ENCODE peak calls at places on chromosome X, in seven cellular contexts. One of them, this sample, is unnamed.
A peak's percentile ranks its signal among the peaks of the same experiment; 100 is the strongest.

GRCh38 chrX:17024896-17025295 is 78.4 kb downstream of the REPS2 start:
- DNase-seq in effector memory CD4-positive, alpha-beta T cell: no peak
- DNase-seq in epithelial cell of esophagus: no peak
- DNase-seq in astrocyte: no peak
- DNase-seq in brain microvascular endothelial cell: no peak
- DNase-seq in fibroblast of pulmonary artery: no peak
- DNase-seq in MM.1S: no peak
- DNase-seq in this sample: peak; percentile 25

GRCh38 chrX:38379088-38379487 is 26.7 kb downstream of the OTC start:
- DNase-seq in effector memory CD4-positive, alpha-beta T cell: no peak
- DNase-seq in epithelial cell of esophagus: peak; percentile 0
- DNase-seq in astrocyte: no peak
- DNase-seq in brain microvascular endothelial cell: no peak
- DNase-seq in fibroblast of pulmonary artery: peak; percentile 3
- DNase-seq in MM.1S: no peak
- DNase-seq in this sample: no peak

GRCh38 chrX:69524765-69525164 is 20.6 kb downstream of the NALF2 start:
- DNase-seq in effector memory CD4-positive, alpha-beta T cell: no peak
- DNase-seq in epithelial cell of esophagus: no peak
- DNase-seq in astrocyte: no peak
- DNase-seq in brain microvascular endothelial cell: no peak
- DNase-seq in fibroblast of pulmonary artery: no peak
- DNase-seq in MM.1S: no peak
- DNase-seq in this sample: no peak

GRCh38 chrX:149491812-149492211 is 13.3 kb downstream of the IDS start:
- DNase-seq in effector memory CD4-positive, alpha-beta T cell: no peak
- DNase-seq in epithelial cell of esophagus: no peak
- DNase-seq in astrocyte: no peak
- DNase-seq in brain microvascular endothelial cell: no peak
- DNase-seq in fibroblast of pulmonary artery: no peak
- DNase-seq in MM.1S: no peak
- DNase-seq in this sample: no peak

GRCh38 chrX:20519077-20519617 is 252.4 kb upstream of the RPS6KA3 start:
- DNase-seq in effector memory CD4-positive, alpha-beta T cell: no peak
- DNase-seq in epithelial cell of esophagus: peak; percentile 39
- DNase-seq in astrocyte: no peak
- DNase-seq in brain microvascular endothelial cell: no peak
- DNase-seq in fibroblast of pulmonary artery: no peak
- DNase-seq in MM.1S: no peak
- DNase-seq in this sample: no peak

GRCh38 chrX:37320541-37321203 is 28.5 kb upstream of the PRRG1 start:
- DNase-seq in effector memory CD4-positive, alpha-beta T cell: no peak
- DNase-seq in epithelial cell of esophagus: no peak
- DNase-seq in astrocyte: no peak
- DNase-seq in brain microvascular endothelial cell: no peak
- DNase-seq in fibroblast of pulmonary artery: no peak
- DNase-seq in MM.1S: no peak
- DNase-seq in this sample: no peak

GRCh38 chrX:40694833-40695232 is 40.5 kb downstream of the MED14 start:
- DNase-seq in effector memory CD4-positive, alpha-beta T cell: no peak
- DNase-seq in epithelial cell of esophagus: peak; percentile 27
- DNase-seq in astrocyte: peak; percentile 27
- DNase-seq in brain microvascular endothelial cell: no peak
- DNase-seq in fibroblast of pulmonary artery: peak; percentile 13
- DNase-seq in MM.1S: no peak
- DNase-seq in this sample: no peak

GRCh38 chrX:320126-320783 is 1.7 kb upstream of the GTPBP6 start:
- DNase-seq in effector memory CD4-positive, alpha-beta T cell: no peak
- DNase-seq in epithelial cell of esophagus: peak; percentile 17
- DNase-seq in astrocyte: no peak
- DNase-seq in brain microvascular endothelial cell: no peak
- DNase-seq in fibroblast of pulmonary artery: no peak
- DNase-seq in MM.1S: no peak
- DNase-seq in this sample: no peak

GRCh38 chrX:1673337-1673736 is 58.5 kb downstream of the ASMT start:
- DNase-seq in effector memory CD4-positive, alpha-beta T cell: no peak
- DNase-seq in epithelial cell of esophagus: no peak
- DNase-seq in astrocyte: no peak
- DNase-seq in brain microvascular endothelial cell: no peak
- DNase-seq in fibroblast of pulmonary artery: peak; percentile 32
- DNase-seq in MM.1S: peak; percentile 25
- DNase-seq in this sample: peak; percentile 52

GRCh38 chrX:65668362-65669310 is 1.2 kb downstream of the MSN start:
- DNase-seq in effector memory CD4-positive, alpha-beta T cell: peak; percentile 29
- DNase-seq in epithelial cell of esophagus: peak; percentile 73
- DNase-seq in astrocyte: peak; percentile 75
- DNase-seq in brain microvascular endothelial cell: peak; percentile 50
- DNase-seq in fibroblast of pulmonary artery: peak; percentile 83
- DNase-seq in MM.1S: peak; percentile 41
- DNase-seq in this sample: peak; percentile 74

GRCh38 chrX:21658152-21658737 is at the start of gene KLHL34:
- DNase-seq in effector memory CD4-positive, alpha-beta T cell: no peak
- DNase-seq in epithelial cell of esophagus: no peak
- DNase-seq in astrocyte: no peak
- DNase-seq in brain microvascular endothelial cell: no peak
- DNase-seq in fibroblast of pulmonary artery: no peak
- DNase-seq in MM.1S: no peak
- DNase-seq in this sample: no peak

GRCh38 chrX:21524008-21524407 is 134.1 kb downstream of the KLHL34 start:
- DNase-seq in effector memory CD4-positive, alpha-beta T cell: no peak
- DNase-seq in epithelial cell of esophagus: peak; percentile 1
- DNase-seq in astrocyte: no peak
- DNase-seq in brain microvascular endothelial cell: no peak
- DNase-seq in fibroblast of pulmonary artery: no peak
- DNase-seq in MM.1S: no peak
- DNase-seq in this sample: no peak

GRCh38 chrX:132786217-132786616 is 172.2 kb downstream of the HS6ST2 start:
- DNase-seq in effector memory CD4-positive, alpha-beta T cell: no peak
- DNase-seq in epithelial cell of esophagus: peak; percentile 17
- DNase-seq in astrocyte: peak; percentile 21
- DNase-seq in brain microvascular endothelial cell: no peak
- DNase-seq in fibroblast of pulmonary artery: no peak
- DNase-seq in MM.1S: no peak
- DNase-seq in this sample: no peak

GRCh38 chrX:7316280-7316679 is 168.3 kb upstream of the PUDP start:
- DNase-seq in effector memory CD4-positive, alpha-beta T cell: no peak
- DNase-seq in epithelial cell of esophagus: peak; percentile 1
- DNase-seq in astrocyte: no peak
- DNase-seq in brain microvascular endothelial cell: no peak
- DNase-seq in fibroblast of pulmonary artery: no peak
- DNase-seq in MM.1S: no peak
- DNase-seq in this sample: no peak

GRCh38 chrX:39000802-39001201 is 199.5 kb downstream of the MID1IP1 start:
- DNase-seq in effector memory CD4-positive, alpha-beta T cell: no peak
- DNase-seq in epithelial cell of esophagus: peak; percentile 10
- DNase-seq in astrocyte: no peak
- DNase-seq in brain microvascular endothelial cell: no peak
- DNase-seq in fibroblast of pulmonary artery: no peak
- DNase-seq in MM.1S: no peak
- DNase-seq in this sample: no peak

GRCh38 chrX:30659421-30659820 is 6.2 kb downstream of the GK start:
- DNase-seq in effector memory CD4-positive, alpha-beta T cell: no peak
- DNase-seq in epithelial cell of esophagus: peak; percentile 87
- DNase-seq in astrocyte: peak; percentile 51
- DNase-seq in brain microvascular endothelial cell: peak; percentile 76
- DNase-seq in fibroblast of pulmonary artery: peak; percentile 91
- DNase-seq in MM.1S: no peak
- DNase-seq in this sample: no peak

DNA sequence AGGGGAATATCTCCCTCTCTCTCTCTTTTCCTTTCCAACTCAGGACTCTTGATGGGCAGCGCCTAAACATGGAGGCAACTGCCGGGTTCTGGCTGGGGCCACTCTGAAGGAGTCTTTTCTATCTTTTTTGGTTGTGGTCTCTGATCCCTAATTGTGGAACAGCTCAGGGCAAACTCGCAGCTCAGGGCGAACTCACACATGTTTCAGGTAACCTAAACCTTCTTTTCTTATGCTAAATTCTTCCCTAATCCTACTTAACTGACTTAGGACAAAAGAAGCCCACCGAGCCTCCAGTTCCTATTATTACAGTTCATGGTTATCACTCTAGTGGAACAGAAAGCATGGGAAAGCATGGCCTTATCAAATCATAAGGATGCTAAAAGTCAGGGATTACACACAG is 21.3 kb downstream of the ETDA start:
- DNase-seq in effector memory CD4-positive, alpha-beta T cell: no peak
- DNase-seq in epithelial cell of esophagus: no peak
- DNase-seq in astrocyte: no peak
- DNase-seq in brain microvascular endothelial cell: no peak
- DNase-seq in fibroblast of pulmonary artery: no peak
- DNase-seq in MM.1S: no peak
- DNase-seq in this sample: no peak
- H3K4me3 ChIP-seq in effector memory CD4-positive, alpha-beta T cell: no peak overlapping the region
- H3K4me3 ChIP-seq in epithelial cell of esophagus: no peak overlapping the region
- H3K4me3 ChIP-seq in astrocyte: no peak overlapping the region
- H3K4me3 ChIP-seq in brain microvascular endothelial cell: no peak overlapping the region
- H3K4me3 ChIP-seq in fibroblast of pulmonary artery: no peak overlapping the region
- H3K4me3 ChIP-seq in MM.1S: no peak overlapping the region
- H3K4me3 ChIP-seq in this sample: no peak overlapping the region

DNA sequence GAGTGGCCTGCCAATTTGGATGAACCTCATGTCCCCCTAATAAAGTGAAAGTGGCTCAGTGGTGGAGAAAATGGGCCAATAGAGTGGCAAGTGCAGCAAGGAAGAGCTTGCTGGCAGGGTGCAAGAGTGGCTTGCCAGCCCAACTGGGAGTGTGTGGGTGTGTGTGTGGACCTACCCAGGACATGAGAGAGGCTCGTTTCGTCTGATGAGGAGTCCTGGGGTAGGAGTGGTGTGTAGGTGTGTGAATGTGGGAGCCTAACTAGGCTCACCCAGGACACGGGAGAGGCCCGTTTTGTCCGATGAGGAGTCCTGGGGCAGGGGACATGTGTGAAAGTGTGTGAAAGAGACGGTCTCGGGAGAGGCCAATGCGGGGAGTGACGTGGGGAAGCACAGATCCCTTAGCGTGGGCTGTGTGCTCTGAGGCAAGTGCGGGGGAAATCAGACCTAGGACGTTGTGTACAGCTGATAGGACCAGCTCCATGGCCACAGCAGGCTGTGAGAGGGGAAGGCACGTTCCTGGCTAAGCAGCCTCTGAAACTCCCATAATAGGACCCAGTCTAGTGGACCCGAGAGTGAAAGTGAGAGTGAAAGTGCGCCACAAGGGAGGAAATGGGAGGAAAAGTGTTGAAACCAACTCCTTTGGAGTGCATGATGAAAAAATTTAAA is 5.3 kb downstream of the GAGE10 start:
- DNase-seq in effector memory CD4-positive, alpha-beta T cell: no peak
- DNase-seq in epithelial cell of esophagus: no peak
- DNase-seq in astrocyte: no peak
- DNase-seq in brain microvascular endothelial cell: no peak
- DNase-seq in fibroblast of pulmonary artery: peak; percentile 44
- DNase-seq in MM.1S: no peak
- DNase-seq in this sample: no peak
- H3K4me3 ChIP-seq in effector memory CD4-positive, alpha-beta T cell: peak overlapping the region; percentile 42
- H3K4me3 ChIP-seq in epithelial cell of esophagus: no peak overlapping the region
- H3K4me3 ChIP-seq in astrocyte: peak overlapping the region; percentile 1
- H3K4me3 ChIP-seq in brain microvascular endothelial cell: no peak overlapping the region
- H3K4me3 ChIP-seq in fibroblast of pulmonary artery: peak overlapping the region; percentile 40
- H3K4me3 ChIP-seq in MM.1S: no peak overlapping the region
- H3K4me3 ChIP-seq in this sample: no peak overlapping the region

DNA sequence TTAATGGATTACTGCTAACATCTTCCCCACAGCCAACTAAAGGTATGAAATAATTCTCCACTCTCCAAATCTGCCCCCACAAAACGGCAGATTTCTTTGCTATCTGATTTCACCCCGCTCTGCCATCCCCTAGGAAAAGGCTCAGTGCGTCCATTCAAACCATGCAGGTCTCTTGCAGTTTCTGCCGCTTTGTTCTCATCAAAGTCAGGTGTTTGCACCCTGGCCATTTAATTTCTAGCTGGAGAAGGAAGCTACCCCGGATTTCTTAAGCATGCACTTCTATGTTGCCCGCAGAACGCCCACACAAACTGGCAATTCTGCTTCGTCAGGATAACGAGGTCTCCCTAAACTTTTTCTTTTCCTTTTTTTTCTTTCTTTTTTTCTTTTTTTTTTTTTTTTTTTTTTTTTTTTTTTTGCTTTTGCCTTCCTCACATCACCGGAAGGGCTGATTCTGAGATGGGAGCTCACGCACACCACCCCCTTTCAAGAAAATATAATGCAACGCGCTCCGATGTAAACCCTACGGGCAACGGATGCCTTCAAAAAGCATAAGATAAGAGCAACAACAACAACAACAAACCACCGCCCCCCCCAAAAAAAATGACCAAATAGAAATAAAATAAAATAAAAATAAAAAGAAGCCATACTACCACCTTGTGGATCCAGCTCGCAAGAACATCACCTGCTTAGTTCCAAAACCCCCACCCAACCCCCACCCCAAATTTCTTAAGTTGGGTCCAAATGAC is 3.2 kb downstream of the NLGN4X start:
- DNase-seq in effector memory CD4-positive, alpha-beta T cell: no peak
- DNase-seq in epithelial cell of esophagus: no peak
- DNase-seq in astrocyte: no peak
- DNase-seq in brain microvascular endothelial cell: no peak
- DNase-seq in fibroblast of pulmonary artery: no peak
- DNase-seq in MM.1S: no peak
- DNase-seq in this sample: no peak
- H3K4me3 ChIP-seq in effector memory CD4-positive, alpha-beta T cell: no peak overlapping the region
- H3K4me3 ChIP-seq in epithelial cell of esophagus: peak overlapping the region; percentile 38
- H3K4me3 ChIP-seq in astrocyte: peak overlapping the region; percentile 52
- H3K4me3 ChIP-seq in brain microvascular endothelial cell: peak overlapping the region; percentile 52
- H3K4me3 ChIP-seq in fibroblast of pulmonary artery: no peak overlapping the region
- H3K4me3 ChIP-seq in MM.1S: peak overlapping the region; percentile 72
- H3K4me3 ChIP-seq in this sample: no peak overlapping the region

GRCh38 chrX:43655151-43655676 is 885 bp upstream of the MAOA start:
- DNase-seq in effector memory CD4-positive, alpha-beta T cell: no peak
- DNase-seq in epithelial cell of esophagus: peak; percentile 69
- DNase-seq in astrocyte: peak; percentile 23
- DNase-seq in brain microvascular endothelial cell: peak; percentile 47
- DNase-seq in fibroblast of pulmonary artery: peak; percentile 56
- DNase-seq in MM.1S: peak; percentile 33
- DNase-seq in this sample: no peak
- H3K4me3 ChIP-seq in effector memory CD4-positive, alpha-beta T cell: peak overlapping the region; percentile 65
- H3K4me3 ChIP-seq in epithelial cell of esophagus: peak overlapping the region; percentile 78
- H3K4me3 ChIP-seq in astrocyte: peak overlapping the region; percentile 57
- H3K4me3 ChIP-seq in brain microvascular endothelial cell: peak overlapping the region; percentile 65
- H3K4me3 ChIP-seq in fibroblast of pulmonary artery: peak overlapping the region; percentile 75
- H3K4me3 ChIP-seq in MM.1S: peak overlapping the region; percentile 61
- H3K4me3 ChIP-seq in this sample: peak overlapping the region; percentile 51

DNA sequence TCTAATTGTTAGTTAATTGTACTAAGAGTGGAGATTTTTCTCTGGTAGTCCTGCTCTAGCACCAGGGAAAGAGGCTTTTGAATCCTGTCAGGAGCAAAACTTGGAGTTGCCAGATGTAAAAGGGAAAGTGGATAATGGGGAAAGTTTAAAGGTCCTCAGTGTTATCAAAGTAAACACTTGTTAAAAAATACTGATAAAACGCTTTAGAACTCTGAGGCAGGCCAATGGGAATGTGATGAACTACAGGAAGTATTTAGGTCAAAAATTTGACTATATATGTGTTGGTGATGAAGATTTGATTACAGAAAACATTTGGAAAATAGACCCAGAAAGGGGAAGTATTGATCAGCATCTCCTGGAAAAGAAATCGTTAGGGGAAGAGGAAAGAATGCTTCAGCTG is 32.8 kb downstream of the SERPINA7 start:
- DNase-seq in effector memory CD4-positive, alpha-beta T cell: no peak
- DNase-seq in epithelial cell of esophagus: no peak
- DNase-seq in astrocyte: no peak
- DNase-seq in brain microvascular endothelial cell: no peak
- DNase-seq in fibroblast of pulmonary artery: no peak
- DNase-seq in MM.1S: no peak
- DNase-seq in this sample: no peak
- H3K4me3 ChIP-seq in effector memory CD4-positive, alpha-beta T cell: no peak overlapping the region
- H3K4me3 ChIP-seq in epithelial cell of esophagus: no peak overlapping the region
- H3K4me3 ChIP-seq in astrocyte: no peak overlapping the region
- H3K4me3 ChIP-seq in brain microvascular endothelial cell: no peak overlapping the region
- H3K4me3 ChIP-seq in fibroblast of pulmonary artery: no peak overlapping the region
- H3K4me3 ChIP-seq in MM.1S: no peak overlapping the region
- H3K4me3 ChIP-seq in this sample: no peak overlapping the region

GRCh38 chrX:155632424-155633100 is 19.8 kb upstream of the TMLHE start:
- DNase-seq in effector memory CD4-positive, alpha-beta T cell: no peak
- DNase-seq in epithelial cell of esophagus: no peak
- DNase-seq in astrocyte: no peak
- DNase-seq in brain microvascular endothelial cell: no peak
- DNase-seq in fibroblast of pulmonary artery: peak; percentile 4
- DNase-seq in MM.1S: peak; percentile 75
- DNase-seq in this sample: peak; percentile 18
- H3K4me3 ChIP-seq in effector memory CD4-positive, alpha-beta T cell: peak overlapping the region; percentile 2
- H3K4me3 ChIP-seq in epithelial cell of esophagus: no peak overlapping the region
- H3K4me3 ChIP-seq in astrocyte: no peak overlapping the region
- H3K4me3 ChIP-seq in brain microvascular endothelial cell: no peak overlapping the region
- H3K4me3 ChIP-seq in fibroblast of pulmonary artery: no peak overlapping the region
- H3K4me3 ChIP-seq in MM.1S: peak overlapping the region; percentile 24
- H3K4me3 ChIP-seq in this sample: no peak overlapping the region

This sample was measured in GM12865.